ENCODE peak calls at places on chromosome 12, in nine cellular contexts. One of them, this sample, is unnamed.

GRCh38 chr12:110015132-110015531 is 15.9 kb downstream of the ANKRD13A start:
- DNase-seq in activated T-helper 1 cell treated with anti-CD3 and anti-CD28 coated beads, Interleukin-2, amount 50 U/mL, for 16 hours: no peak
- DNase-seq in NCI-H1694 treated with DMSO at 0.1 percent for 48 hours: no peak
- DNase-seq in EL: no peak
- DNase-seq in stimulated activated CD8-positive, alpha-beta memory T cell treated with anti-CD3 and anti-CD28 coated beads, Interleukin-2, amount 100 ng/mL, for 1 hour: no peak
- DNase-seq in AG09319: no peak
- DNase-seq in mesothelial cell of epicardium: no peak
- DNase-seq in frontal cortex: no peak
- DNase-seq in HT1080: no peak
- DNase-seq in this sample: no peak

GRCh38 chr12:107398101-107398500 is 287.5 kb upstream of the PWP1 start:
- DNase-seq in mesothelial cell of epicardium: no peak
- DNase-seq in AG09319: no peak
- DNase-seq in frontal cortex: no peak
- DNase-seq in stimulated activated CD8-positive, alpha-beta memory T cell treated with anti-CD3 and anti-CD28 coated beads, Interleukin-2, amount 100 ng/mL, for 1 hour: no peak
- DNase-seq in HT1080: no peak
- DNase-seq in NCI-H1694 treated with DMSO at 0.1 percent for 48 hours: no peak
- DNase-seq in EL: no peak
- DNase-seq in activated T-helper 1 cell treated with anti-CD3 and anti-CD28 coated beads, Interleukin-2, amount 50 U/mL, for 16 hours: no peak
- DNase-seq in this sample: no peak

GRCh38 chr12:74349925-74350324 is 187.7 kb upstream of the ATXN7L3B start:
- DNase-seq in NCI-H1694 treated with DMSO at 0.1 percent for 48 hours: no peak
- DNase-seq in EL: peak
- DNase-seq in activated T-helper 1 cell treated with anti-CD3 and anti-CD28 coated beads, Interleukin-2, amount 50 U/mL, for 16 hours: no peak
- DNase-seq in stimulated activated CD8-positive, alpha-beta memory T cell treated with anti-CD3 and anti-CD28 coated beads, Interleukin-2, amount 100 ng/mL, for 1 hour: no peak
- DNase-seq in mesothelial cell of epicardium: no peak
- DNase-seq in HT1080: no peak
- DNase-seq in AG09319: peak
- DNase-seq in frontal cortex: no peak
- DNase-seq in this sample: no peak

GRCh38 chr12:113591480-113591971 is 119.9 kb upstream of the LHX5 start:
- DNase-seq in NCI-H1694 treated with DMSO at 0.1 percent for 48 hours: peak
- DNase-seq in mesothelial cell of epicardium: no peak
- DNase-seq in stimulated activated CD8-positive, alpha-beta memory T cell treated with anti-CD3 and anti-CD28 coated beads, Interleukin-2, amount 100 ng/mL, for 1 hour: no peak
- DNase-seq in AG09319: no peak
- DNase-seq in activated T-helper 1 cell treated with anti-CD3 and anti-CD28 coated beads, Interleukin-2, amount 50 U/mL, for 16 hours: no peak
- DNase-seq in frontal cortex: peak
- DNase-seq in EL: no peak
- DNase-seq in HT1080: no peak
- DNase-seq in this sample: no peak

GRCh38 chr12:40953076-40953475 is 235.0 kb upstream of the PDZRN4 start:
- DNase-seq in HT1080: no peak
- DNase-seq in AG09319: peak
- DNase-seq in stimulated activated CD8-positive, alpha-beta memory T cell treated with anti-CD3 and anti-CD28 coated beads, Interleukin-2, amount 100 ng/mL, for 1 hour: no peak
- DNase-seq in activated T-helper 1 cell treated with anti-CD3 and anti-CD28 coated beads, Interleukin-2, amount 50 U/mL, for 16 hours: no peak
- DNase-seq in mesothelial cell of epicardium: no peak
- DNase-seq in frontal cortex: no peak
- DNase-seq in EL: no peak
- DNase-seq in NCI-H1694 treated with DMSO at 0.1 percent for 48 hours: no peak
- DNase-seq in this sample: no peak

GRCh38 chr12:122976648-122976975 is 1.6 kb downstream of the OGFOD2 start:
- DNase-seq in EL: no peak
- DNase-seq in frontal cortex: no peak
- DNase-seq in AG09319: no peak
- DNase-seq in activated T-helper 1 cell treated with anti-CD3 and anti-CD28 coated beads, Interleukin-2, amount 50 U/mL, for 16 hours: no peak
- DNase-seq in HT1080: no peak
- DNase-seq in mesothelial cell of epicardium: no peak
- DNase-seq in NCI-H1694 treated with DMSO at 0.1 percent for 48 hours: no peak
- DNase-seq in stimulated activated CD8-positive, alpha-beta memory T cell treated with anti-CD3 and anti-CD28 coated beads, Interleukin-2, amount 100 ng/mL, for 1 hour: no peak
- DNase-seq in this sample: no peak

GRCh38 chr12:14885718-14886201 is at the start of gene MGP:
- DNase-seq in activated T-helper 1 cell treated with anti-CD3 and anti-CD28 coated beads, Interleukin-2, amount 50 U/mL, for 16 hours: no peak
- DNase-seq in NCI-H1694 treated with DMSO at 0.1 percent for 48 hours: no peak
- DNase-seq in AG09319: peak
- DNase-seq in stimulated activated CD8-positive, alpha-beta memory T cell treated with anti-CD3 and anti-CD28 coated beads, Interleukin-2, amount 100 ng/mL, for 1 hour: no peak
- DNase-seq in HT1080: peak
- DNase-seq in mesothelial cell of epicardium: no peak
- DNase-seq in EL: peak
- DNase-seq in frontal cortex: no peak
- DNase-seq in this sample: no peak

GRCh38 chr12:67710582-67710981 is 62.0 kb downstream of the DYRK2 start:
- DNase-seq in EL: peak
- DNase-seq in mesothelial cell of epicardium: no peak
- DNase-seq in NCI-H1694 treated with DMSO at 0.1 percent for 48 hours: no peak
- DNase-seq in HT1080: peak
- DNase-seq in activated T-helper 1 cell treated with anti-CD3 and anti-CD28 coated beads, Interleukin-2, amount 50 U/mL, for 16 hours: no peak
- DNase-seq in frontal cortex: no peak
- DNase-seq in stimulated activated CD8-positive, alpha-beta memory T cell treated with anti-CD3 and anti-CD28 coated beads, Interleukin-2, amount 100 ng/mL, for 1 hour: no peak
- DNase-seq in AG09319: no peak
- DNase-seq in this sample: no peak

GRCh38 chr12:121611306-121611705 is 15.0 kb upstream of the ORAI1 start:
- DNase-seq in EL: no peak
- DNase-seq in activated T-helper 1 cell treated with anti-CD3 and anti-CD28 coated beads, Interleukin-2, amount 50 U/mL, for 16 hours: no peak
- DNase-seq in mesothelial cell of epicardium: no peak
- DNase-seq in NCI-H1694 treated with DMSO at 0.1 percent for 48 hours: no peak
- DNase-seq in stimulated activated CD8-positive, alpha-beta memory T cell treated with anti-CD3 and anti-CD28 coated beads, Interleukin-2, amount 100 ng/mL, for 1 hour: no peak
- DNase-seq in HT1080: no peak
- DNase-seq in frontal cortex: no peak
- DNase-seq in AG09319: no peak
- DNase-seq in this sample: no peak

GRCh38 chr12:53939141-53940108 is 794 bp downstream of the HOXC13 start:
- DNase-seq in stimulated activated CD8-positive, alpha-beta memory T cell treated with anti-CD3 and anti-CD28 coated beads, Interleukin-2, amount 100 ng/mL, for 1 hour: no peak
- DNase-seq in HT1080: peak
- DNase-seq in frontal cortex: no peak
- DNase-seq in EL: peak
- DNase-seq in NCI-H1694 treated with DMSO at 0.1 percent for 48 hours: no peak
- DNase-seq in activated T-helper 1 cell treated with anti-CD3 and anti-CD28 coated beads, Interleukin-2, amount 50 U/mL, for 16 hours: no peak
- DNase-seq in mesothelial cell of epicardium: no peak
- DNase-seq in AG09319: no peak
- DNase-seq in this sample: no peak

GRCh38 chr12:50546441-50547318 is 41.9 kb downstream of the DIP2B start:
- DNase-seq in frontal cortex: no peak
- DNase-seq in AG09319: no peak
- DNase-seq in mesothelial cell of epicardium: no peak
- DNase-seq in NCI-H1694 treated with DMSO at 0.1 percent for 48 hours: no peak
- DNase-seq in EL: peak
- DNase-seq in activated T-helper 1 cell treated with anti-CD3 and anti-CD28 coated beads, Interleukin-2, amount 50 U/mL, for 16 hours: no peak
- DNase-seq in HT1080: no peak
- DNase-seq in stimulated activated CD8-positive, alpha-beta memory T cell treated with anti-CD3 and anti-CD28 coated beads, Interleukin-2, amount 100 ng/mL, for 1 hour: no peak
- DNase-seq in this sample: no peak

GRCh38 chr12:120093592-120094355 is 22.8 kb downstream of the RAB35 start:
- DNase-seq in stimulated activated CD8-positive, alpha-beta memory T cell treated with anti-CD3 and anti-CD28 coated beads, Interleukin-2, amount 100 ng/mL, for 1 hour: no peak
- DNase-seq in HT1080: no peak
- DNase-seq in EL: no peak
- DNase-seq in NCI-H1694 treated with DMSO at 0.1 percent for 48 hours: no peak
- DNase-seq in activated T-helper 1 cell treated with anti-CD3 and anti-CD28 coated beads, Interleukin-2, amount 50 U/mL, for 16 hours: no peak
- DNase-seq in AG09319: no peak
- DNase-seq in mesothelial cell of epicardium: no peak
- DNase-seq in frontal cortex: no peak
- DNase-seq in this sample: no peak

GRCh38 chr12:99444859-99445316 is 202.7 kb upstream of the GARIN6 start:
- DNase-seq in stimulated activated CD8-positive, alpha-beta memory T cell treated with anti-CD3 and anti-CD28 coated beads, Interleukin-2, amount 100 ng/mL, for 1 hour: no peak
- DNase-seq in frontal cortex: no peak
- DNase-seq in mesothelial cell of epicardium: no peak
- DNase-seq in activated T-helper 1 cell treated with anti-CD3 and anti-CD28 coated beads, Interleukin-2, amount 50 U/mL, for 16 hours: no peak
- DNase-seq in NCI-H1694 treated with DMSO at 0.1 percent for 48 hours: no peak
- DNase-seq in AG09319: no peak
- DNase-seq in EL: peak
- DNase-seq in HT1080: peak
- DNase-seq in this sample: no peak

GRCh38 chr12:1737643-1738286 is 46.9 kb downstream of the ADIPOR2 start:
- DNase-seq in activated T-helper 1 cell treated with anti-CD3 and anti-CD28 coated beads, Interleukin-2, amount 50 U/mL, for 16 hours: no peak
- DNase-seq in AG09319: no peak
- DNase-seq in stimulated activated CD8-positive, alpha-beta memory T cell treated with anti-CD3 and anti-CD28 coated beads, Interleukin-2, amount 100 ng/mL, for 1 hour: no peak
- DNase-seq in EL: no peak
- DNase-seq in frontal cortex: no peak
- DNase-seq in NCI-H1694 treated with DMSO at 0.1 percent for 48 hours: no peak
- DNase-seq in mesothelial cell of epicardium: no peak
- DNase-seq in HT1080: no peak
- DNase-seq in this sample: no peak

GRCh38 chr12:109875572-109876131 is 4.7 kb downstream of the GLTP start:
- DNase-seq in AG09319: no peak
- DNase-seq in mesothelial cell of epicardium: no peak
- DNase-seq in stimulated activated CD8-positive, alpha-beta memory T cell treated with anti-CD3 and anti-CD28 coated beads, Interleukin-2, amount 100 ng/mL, for 1 hour: no peak
- DNase-seq in NCI-H1694 treated with DMSO at 0.1 percent for 48 hours: no peak
- DNase-seq in activated T-helper 1 cell treated with anti-CD3 and anti-CD28 coated beads, Interleukin-2, amount 50 U/mL, for 16 hours: no peak
- DNase-seq in frontal cortex: no peak
- DNase-seq in HT1080: no peak
- DNase-seq in EL: no peak
- DNase-seq in this sample: no peak

GRCh38 chr12:3644103-3644502 is 108.8 kb downstream of the CRACR2A start:
- DNase-seq in mesothelial cell of epicardium: no peak
- DNase-seq in NCI-H1694 treated with DMSO at 0.1 percent for 48 hours: peak
- DNase-seq in frontal cortex: no peak
- DNase-seq in stimulated activated CD8-positive, alpha-beta memory T cell treated with anti-CD3 and anti-CD28 coated beads, Interleukin-2, amount 100 ng/mL, for 1 hour: no peak
- DNase-seq in activated T-helper 1 cell treated with anti-CD3 and anti-CD28 coated beads, Interleukin-2, amount 50 U/mL, for 16 hours: no peak
- DNase-seq in AG09319: no peak
- DNase-seq in EL: no peak
- DNase-seq in HT1080: no peak
- DNase-seq in this sample: no peak

GRCh38 chr12:26971963-26972362 is 33.7 kb downstream of the FGFR1OP2 start:
- DNase-seq in HT1080: no peak
- DNase-seq in NCI-H1694 treated with DMSO at 0.1 percent for 48 hours: no peak
- DNase-seq in stimulated activated CD8-positive, alpha-beta memory T cell treated with anti-CD3 and anti-CD28 coated beads, Interleukin-2, amount 100 ng/mL, for 1 hour: peak
- DNase-seq in mesothelial cell of epicardium: no peak
- DNase-seq in activated T-helper 1 cell treated with anti-CD3 and anti-CD28 coated beads, Interleukin-2, amount 50 U/mL, for 16 hours: no peak
- DNase-seq in frontal cortex: no peak
- DNase-seq in AG09319: no peak
- DNase-seq in EL: no peak
- DNase-seq in this sample: no peak

GRCh38 chr12:131783915-131784541 is 44.2 kb upstream of the MMP17 start:
- DNase-seq in activated T-helper 1 cell treated with anti-CD3 and anti-CD28 coated beads, Interleukin-2, amount 50 U/mL, for 16 hours: no peak
- DNase-seq in AG09319: peak
- DNase-seq in stimulated activated CD8-positive, alpha-beta memory T cell treated with anti-CD3 and anti-CD28 coated beads, Interleukin-2, amount 100 ng/mL, for 1 hour: no peak
- DNase-seq in HT1080: peak
- DNase-seq in frontal cortex: no peak
- DNase-seq in NCI-H1694 treated with DMSO at 0.1 percent for 48 hours: no peak
- DNase-seq in mesothelial cell of epicardium: no peak
- DNase-seq in EL: peak
- DNase-seq in this sample: no peak